ENCODE peak calls at places on chromosomes 5 and 9, in six cellular contexts. One of them, this sample, is unnamed.

GRCh38 chr9:101354765-101355708 is 29.8 kb downstream of the BAAT start:
- DNase-seq in neural progenitor cell: no peak
- DNase-seq in DMS79: no peak
- DNase-seq in foreskin fibroblast: no peak
- DNase-seq in thyroid gland: no peak
- DNase-seq in PC-3: no peak
- DNase-seq in this sample: no peak

GRCh38 chr9:82333671-82334070 is 345.1 kb downstream of the SPATA31D1 start:
- DNase-seq in neural progenitor cell: no peak
- DNase-seq in DMS79: no peak
- DNase-seq in PC-3: peak
- DNase-seq in thyroid gland: no peak
- DNase-seq in foreskin fibroblast: peak
- DNase-seq in this sample: no peak

GRCh38 chr9:96585426-96585825 is 34.2 kb downstream of the CDC14B start:
- DNase-seq in foreskin fibroblast: no peak
- DNase-seq in PC-3: no peak
- DNase-seq in neural progenitor cell: no peak
- DNase-seq in thyroid gland: no peak
- DNase-seq in DMS79: no peak
- DNase-seq in this sample: no peak

GRCh38 chr9:112443200-112443599 is 43.4 kb upstream of the KIAA1958 start:
- DNase-seq in foreskin fibroblast: peak
- DNase-seq in DMS79: no peak
- DNase-seq in neural progenitor cell: peak
- DNase-seq in PC-3: peak
- DNase-seq in thyroid gland: no peak
- DNase-seq in this sample: no peak

GRCh38 chr9:124437086-124437485 is 13.2 kb upstream of the ADGRD2 start:
- DNase-seq in DMS79: no peak
- DNase-seq in PC-3: no peak
- DNase-seq in foreskin fibroblast: no peak
- DNase-seq in thyroid gland: no peak
- DNase-seq in neural progenitor cell: no peak
- DNase-seq in this sample: no peak

GRCh38 chr5:157106668-157107461 is 2.0 kb downstream of the HAVCR2 start:
- DNase-seq in DMS79: no peak
- DNase-seq in foreskin fibroblast: peak
- DNase-seq in PC-3: no peak
- DNase-seq in neural progenitor cell: no peak
- DNase-seq in thyroid gland: peak
- DNase-seq in this sample: peak

GRCh38 chr5:180820788-180821321 is 18.2 kb upstream of the MGAT1 start:
- DNase-seq in PC-3: no peak
- DNase-seq in thyroid gland: no peak
- DNase-seq in foreskin fibroblast: no peak
- DNase-seq in neural progenitor cell: no peak
- DNase-seq in DMS79: no peak
- DNase-seq in this sample: peak

GRCh38 chr5:179795863-179796833 is 2.4 kb downstream of the LTC4S start:
- DNase-seq in PC-3: peak
- DNase-seq in neural progenitor cell: peak
- DNase-seq in foreskin fibroblast: peak
- DNase-seq in thyroid gland: peak
- DNase-seq in DMS79: peak
- DNase-seq in this sample: peak

GRCh38 chr9:137619240-137620090 is 660 bp downstream of the EHMT1 start:
- DNase-seq in foreskin fibroblast: peak
- DNase-seq in thyroid gland: peak
- DNase-seq in DMS79: peak
- DNase-seq in neural progenitor cell: peak
- DNase-seq in PC-3: peak
- DNase-seq in this sample: peak

GRCh38 chr5:148561712-148562365 is 92.5 kb downstream of the HTR4 start:
- DNase-seq in neural progenitor cell: no peak
- DNase-seq in PC-3: no peak
- DNase-seq in thyroid gland: no peak
- DNase-seq in foreskin fibroblast: no peak
- DNase-seq in DMS79: no peak
- DNase-seq in this sample: no peak

GRCh38 chr9:135065151-135065550 is 22.3 kb upstream of the OLFM1 start:
- DNase-seq in neural progenitor cell: no peak
- DNase-seq in foreskin fibroblast: no peak
- DNase-seq in PC-3: no peak
- DNase-seq in thyroid gland: no peak
- DNase-seq in DMS79: no peak
- DNase-seq in this sample: no peak

GRCh38 chr9:134112561-134112960 is 23.3 kb upstream of the WDR5 start:
- DNase-seq in DMS79: no peak
- DNase-seq in thyroid gland: no peak
- DNase-seq in neural progenitor cell: no peak
- DNase-seq in PC-3: no peak
- DNase-seq in foreskin fibroblast: no peak
- DNase-seq in this sample: no peak

GRCh38 chr5:72377920-72378635 is 57.9 kb downstream of the PTCD2 start:
- DNase-seq in PC-3: no peak
- DNase-seq in foreskin fibroblast: peak
- DNase-seq in neural progenitor cell: peak
- DNase-seq in thyroid gland: no peak
- DNase-seq in DMS79: no peak
- DNase-seq in this sample: no peak

GRCh38 chr5:150175536-150175935 is 9.0 kb downstream of the CDX1 start:
- DNase-seq in DMS79: no peak
- DNase-seq in neural progenitor cell: peak
- DNase-seq in PC-3: peak
- DNase-seq in thyroid gland: no peak
- DNase-seq in foreskin fibroblast: peak
- DNase-seq in this sample: peak

GRCh38 chr5:117488976-117489500 is 914.4 kb upstream of the SEMA6A start:
- DNase-seq in neural progenitor cell: no peak
- DNase-seq in foreskin fibroblast: no peak
- DNase-seq in thyroid gland: no peak
- DNase-seq in DMS79: peak
- DNase-seq in PC-3: no peak
- DNase-seq in this sample: no peak

GRCh38 chr5:36756848-36757247 is 119.7 kb upstream of the NIPBL start:
- DNase-seq in DMS79: no peak
- DNase-seq in foreskin fibroblast: no peak
- DNase-seq in thyroid gland: no peak
- DNase-seq in PC-3: no peak
- DNase-seq in neural progenitor cell: no peak
- DNase-seq in this sample: no peak

GRCh38 chr9:6930827-6931226 is 173.1 kb downstream of the KDM4C start:
- DNase-seq in DMS79: no peak
- DNase-seq in PC-3: no peak
- DNase-seq in thyroid gland: no peak
- DNase-seq in foreskin fibroblast: peak
- DNase-seq in neural progenitor cell: no peak
- DNase-seq in this sample: no peak

GRCh38 chr9:134487066-134487710 is 154.4 kb upstream of the COL5A1 start:
- DNase-seq in neural progenitor cell: no peak
- DNase-seq in PC-3: no peak
- DNase-seq in DMS79: no peak
- DNase-seq in thyroid gland: no peak
- DNase-seq in foreskin fibroblast: no peak
- DNase-seq in this sample: no peak